ENCODE peak calls at places on chromosomes 13 and 19, in five cellular contexts. S is Panc1, Q is lower leg skin, H is tibial artery, D is astrocyte of the cerebellum. V is an unnamed sample.

GRCh38 chr13:33052446-33052845 is 36.2 kb downstream of the KL start:
- DNase-seq in S (no peak), Q (no peak), H (no peak), D (peak), V (no peak)

GRCh38 chr13:79491715-79492114 is 10.8 kb downstream of the NDFIP2 start:
- DNase-seq in S (no peak), Q (no peak), H (no peak), D (peak), V (peak)

GRCh38 chr19:48798937-48799336 is 11.9 kb downstream of the BCAT2 start:
- DNase-seq in S (no peak), Q (no peak), H (no peak), D (no peak), V (no peak)

GRCh38 chr13:57877596-57877995 is 246.1 kb downstream of the PCDH17 start:
- DNase-seq in S (no peak), Q (no peak), H (no peak), D (no peak), V (no peak)

GRCh38 chr13:107365466-107366215 is 797.7 kb upstream of the ARGLU1 start:
- DNase-seq in S (no peak), Q (no peak), H (no peak), D (no peak), V (peak)

GRCh38 chr13:50512602-50513527 is 330.6 kb downstream of the DLEU7 start:
- DNase-seq in S (no peak), Q (peak), H (peak), D (peak), V (peak)

GRCh38 chr19:5539431-5539833 is 28.3 kb downstream of the TINCR start:
- DNase-seq in S (no peak), Q (no peak), H (no peak), D (no peak), V (no peak)

GRCh38 chr19:44602071-44602470 is 11.3 kb upstream of the IGSF23 start:
- DNase-seq in S (no peak), Q (no peak), H (no peak), D (no peak), V (no peak)

GRCh38 chr13:49400755-49401659 is 42.9 kb downstream of the CAB39L start:
- DNase-seq in S (no peak), Q (no peak), H (no peak), D (no peak), V (peak)

GRCh38 chr13:70339738-70340137 is 231.5 kb upstream of the KLHL1 start:
- DNase-seq in S (peak), Q (no peak), H (no peak), D (peak), V (no peak)

GRCh38 chr19:31693870-31694269 is 344.6 kb upstream of the TSHZ3 start:
- DNase-seq in S (no peak), Q (no peak), H (no peak), D (no peak), V (no peak)

GRCh38 chr19:5355076-5355475 is 14.5 kb upstream of the PTPRS start:
- DNase-seq in S (no peak), Q (no peak), H (no peak), D (no peak), V (no peak)

GRCh38 chr19:5799247-5800241 is 5.3 kb upstream of the NRTN start:
- DNase-seq in S (no peak), Q (no peak), H (no peak), D (no peak), V (no peak)

GRCh38 chr19:42024622-42025111 is 30.6 kb upstream of the ATP1A3 start:
- DNase-seq in S (no peak), Q (no peak), H (no peak), D (peak), V (peak)

GRCh38 chr19:543912-544608 is at the start of gene GZMM:
- DNase-seq in S (no peak), Q (no peak), H (no peak), D (no peak), V (no peak)

GRCh38 chr13:31027136-31027535 is 94.7 kb downstream of the TEX26 start:
- DNase-seq in S (no peak), Q (no peak), H (no peak), D (no peak), V (no peak)

GRCh38 chr13:80276371-80277289 is 64.3 kb downstream of the SPRY2 start:
- DNase-seq in S (no peak), Q (no peak), H (no peak), D (peak), V (peak)

GRCh38 chr13:83881917-83882625 is at the start of gene SLITRK1:
- DNase-seq in S (no peak), Q (peak), H (peak), D (peak), V (peak)

GRCh38 chr13:40770934-40771618 is at the start of gene MRPS31:
- DNase-seq in S (peak), Q (peak), H (peak), D (peak), V (peak)
- TF ChIP-seq CTCF in S (no peak), Q (no peak), H (no peak), D (no peak), V (no peak)

GRCh38 chr13:109780880-109781383 is 5.5 kb downstream of the IRS2 start:
- DNase-seq in S (no peak), Q (no peak), H (no peak), D (no peak), V (no peak)

GRCh38 chr13:109778102-109778542 is 8.3 kb downstream of the IRS2 start:
- DNase-seq in S (peak), Q (no peak), H (no peak), D (no peak), V (peak)

GRCh38 chr13:109779876-109780516 is 6.4 kb downstream of the IRS2 start:
- DNase-seq in S (no peak), Q (no peak), H (no peak), D (no peak), V (no peak)

GRCh38 chr13:109781384-109782065 is 4.9 kb downstream of the IRS2 start:
- DNase-seq in S (no peak), Q (peak), H (peak), D (no peak), V (no peak)

GRCh38 chr13:109779074-109779473 is 7.3 kb downstream of the IRS2 start:
- DNase-seq in S (no peak), Q (no peak), H (no peak), D (no peak), V (no peak)
- H3K4me3 ChIP-seq in S (peak), Q (no peak), H (peak), D (peak), V (peak)

DNA sequence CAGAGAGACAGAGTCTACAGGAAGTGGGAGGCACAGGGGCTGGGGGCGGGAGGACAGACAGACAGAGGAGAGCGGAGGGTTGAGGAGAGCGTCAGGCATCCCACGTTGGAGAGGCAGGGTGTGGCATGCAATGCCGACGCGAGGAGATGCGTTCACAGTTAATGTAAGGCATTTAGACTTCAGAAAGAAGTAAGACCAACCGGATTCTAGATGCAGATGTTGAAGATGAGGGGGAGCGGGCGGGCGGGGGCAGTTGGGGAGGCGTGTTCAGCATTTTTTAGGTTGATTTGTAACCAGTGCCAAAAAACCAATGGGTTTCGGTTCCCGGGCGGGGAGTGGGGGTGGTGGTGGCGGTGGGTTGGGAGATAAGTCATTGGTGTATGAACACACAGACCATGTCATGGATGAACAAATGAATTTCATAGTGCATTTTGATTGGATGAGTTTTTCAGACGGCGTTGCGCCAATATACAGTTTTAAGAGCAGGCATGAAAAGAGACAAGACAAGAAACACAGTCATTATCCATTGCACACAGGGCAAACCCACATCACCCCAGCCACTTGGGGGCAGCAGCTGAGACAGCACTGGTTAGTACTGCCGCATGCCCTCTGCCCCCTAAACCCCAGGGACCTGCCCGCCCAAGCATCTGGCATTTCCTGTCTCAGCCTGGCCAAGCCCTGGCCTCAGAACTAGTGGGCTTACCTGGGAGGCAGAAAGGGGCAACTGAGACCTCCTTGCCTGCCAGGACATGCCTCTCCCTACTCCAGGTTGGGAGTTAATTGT is 91.3 kb downstream of the IER2 start:
- DNase-seq in S (no peak), Q (no peak), H (no peak), D (no peak), V (no peak)
- TF ChIP-seq CTCF in S (no peak), Q (no peak), H (no peak), D (no peak), V (no peak)

DNA sequence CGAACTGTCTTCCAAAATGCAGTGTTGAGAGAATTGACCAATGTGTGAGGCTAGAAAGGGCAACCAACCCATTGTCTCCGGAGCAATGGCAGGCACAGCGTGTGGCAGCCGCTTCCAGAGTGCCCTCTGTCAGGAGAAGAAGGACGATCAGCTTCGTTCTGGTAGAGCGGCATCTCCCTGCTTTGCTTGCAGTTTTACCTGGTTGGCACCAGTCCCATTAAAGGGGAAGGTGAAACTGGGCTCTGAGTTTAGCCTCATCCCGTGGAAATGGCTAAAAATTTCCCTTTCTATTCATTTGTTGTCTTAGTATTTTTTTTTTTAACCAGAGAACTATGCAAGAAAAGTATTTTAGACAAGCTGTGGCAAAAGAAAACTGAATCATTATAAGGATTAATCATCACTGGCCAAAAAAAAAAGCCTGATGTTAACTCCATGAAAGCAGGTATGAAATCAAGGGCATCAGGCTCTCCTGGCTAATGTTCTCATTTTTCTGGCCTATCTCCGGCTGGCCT is 81.5 kb upstream of the SLC7A1 start:
- DNase-seq in S (no peak), Q (no peak), H (no peak), D (no peak), V (peak)
- H3K4me3 ChIP-seq in S (no peak), Q (no peak), H (no peak), D (no peak), V (no peak)

DNA sequence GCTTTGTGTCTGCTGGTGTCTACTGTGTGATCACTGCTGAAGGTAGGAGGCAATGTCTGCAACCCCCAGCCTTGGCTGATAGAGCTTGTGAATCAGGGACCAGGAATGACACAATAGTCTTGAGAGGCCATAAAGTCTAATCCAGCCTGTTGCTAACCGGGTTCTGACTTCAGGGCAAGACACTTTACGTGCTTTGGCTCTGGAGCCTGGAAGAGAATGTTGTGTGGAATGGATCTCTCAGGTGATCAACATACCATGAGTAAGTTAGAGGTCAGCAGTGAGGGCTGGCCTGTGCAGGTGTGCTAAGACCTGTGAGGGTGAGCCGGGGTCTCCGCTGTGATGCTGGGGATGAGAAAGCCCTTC is 5.6 kb downstream of the COL4A2 start:
- DNase-seq in S (no peak), Q (peak), H (peak), D (no peak), V (peak)
- TF ChIP-seq CTCF in S (no peak), Q (no peak), H (no peak), D (no peak), V (no peak)

GRCh38 chr13:93227280-93227905 is 786 bp downstream of the GPC6 start:
- DNase-seq in S (no peak), Q (no peak), H (peak), D (no peak), V (peak)

GRCh38 chr13:93224545-93224944 is 2.1 kb upstream of the GPC6 start:
- DNase-seq in S (no peak), Q (no peak), H (no peak), D (no peak), V (peak)

GRCh38 chr13:93226623-93227279 is at the start of gene GPC6:
- DNase-seq in S (no peak), Q (no peak), H (peak), D (peak), V (peak)

GRCh38 chr13:93225610-93226009 is 997 bp upstream of the GPC6 start:
- DNase-seq in S (no peak), Q (no peak), H (no peak), D (no peak), V (no peak)

GRCh38 chr13:93226065-93226622 is 463 bp upstream of the GPC6 start:
- DNase-seq in S (no peak), Q (no peak), H (no peak), D (no peak), V (no peak)
- H3K4me3 ChIP-seq in S (peak), Q (no peak), H (peak), D (peak), V (peak)

GRCh38 chr13:45411631-45412030 is 6.5 kb downstream of the SLC25A30 start:
- DNase-seq in S (no peak), Q (no peak), H (no peak), D (no peak), V (no peak)
- TF ChIP-seq CTCF in S (no peak), Q (no peak), H (no peak), D (no peak), V (no peak)

GRCh38 chr19:3547767-3548282 is 8.9 kb downstream of the TEKTIP1 start:
- DNase-seq in S (no peak), Q (no peak), H (peak), D (no peak), V (no peak)
- H3K4me3 ChIP-seq in S (no peak), Q (no peak), H (no peak), D (no peak), V (no peak)

GRCh38 chr19:56477429-56478338 is 539 bp upstream of the ZNF667 start:
- DNase-seq in S (no peak), Q (peak), H (peak), D (peak), V (peak)
- TF ChIP-seq CTCF in S (no peak), Q (no peak), H (no peak), D (no peak), V (no peak)

V was measured in cardiac fibroblast.